ENCODE peak calls at places on chromosomes 7 and 10, in six cellular contexts. G is psoas muscle; H is Panc1; Y is activated T-cell treated with anti-CD3 and anti-CD28 coated beads, Interleukin-2, amount 50 U/mL, for 72 hours; E is NCI-H69; I is GM20000. A is an unnamed sample.

GRCh38 chr7:28570113-28570969 is 158.0 kb downstream of the CREB5 start:
- DNase-seq in G (no peak), I (peak; percentile 56), Y (no peak), H (no peak), E (no peak), A (no peak)

GRCh38 chr7:95454438-95454837 is 19.6 kb upstream of the PON2 start:
- DNase-seq in Y (no peak), I (no peak), E (no peak), H (no peak), G (no peak), A (no peak)

GRCh38 chr7:139699640-139700504 is 77.9 kb downstream of the HIPK2 start:
- DNase-seq in I (no peak), E (peak; percentile 18), G (no peak), H (no peak), Y (peak; percentile 45), A (peak; percentile 62)

GRCh38 chr10:133258066-133258817 is 18.4 kb downstream of the ADAM8 start:
- DNase-seq in I (no peak), H (no peak), G (no peak), Y (peak; percentile 60), E (peak; percentile 50), A (no peak)

GRCh38 chr10:43818687-43819086 is 170.0 kb upstream of the ZNF32 start:
- DNase-seq in H (no peak), I (no peak), G (no peak), E (no peak), Y (no peak), A (no peak)

GRCh38 chr7:112930787-112931186 is 140.6 kb upstream of the TMEM168 start:
- DNase-seq in G (no peak), H (no peak), E (no peak), Y (no peak), I (no peak), A (no peak)

GRCh38 chr10:88457680-88458079 is 125.4 kb downstream of the RNLS start:
- DNase-seq in I (no peak), G (peak; percentile 62), H (no peak), Y (no peak), E (no peak), A (no peak)

GRCh38 chr7:123847868-123848267 is 2.9 kb downstream of the HYAL4 start:
- DNase-seq in E (no peak), Y (no peak), I (no peak), H (no peak), G (no peak), A (no peak)

GRCh38 chr10:82628373-82628772 is 753.4 kb downstream of the NRG3 start:
- DNase-seq in E (peak; percentile 2), I (no peak), H (no peak), Y (no peak), G (no peak), A (no peak)

GRCh38 chr10:86756511-86757109 is at the start of gene BMPR1A:
- DNase-seq in H (no peak), Y (no peak), E (peak; percentile 77), I (peak; percentile 56), G (peak; percentile 95), A (peak; percentile 81)

GRCh38 chr10:116849271-116850057 is at the start of gene ENO4:
- DNase-seq in G (peak; percentile 64), I (peak; percentile 55), E (peak; percentile 93), Y (peak; percentile 34), H (peak; percentile 79), A (peak; percentile 71)

GRCh38 chr10:73576890-73577591 is 14.1 kb downstream of the USP54 start:
- DNase-seq in E (no peak), Y (no peak), H (no peak), G (no peak), I (no peak), A (no peak)

A was measured in tibial artery.